ENCODE peak calls at places on chromosomes 16 and 17, in seven cellular contexts. L, P, K, W, G, N and Q are unnamed samples.

GRCh38 chr16:3992297-3993051 is 112.0 kb upstream of the CREBBP start:
- DNase-seq in W (no peak), N (no peak), K (peak; percentile 75), P (no peak), G (no peak), L (no peak), Q (no peak)

GRCh38 chr17:81387235-81388060 is 7.8 kb upstream of the BAHCC1 start:
- DNase-seq in P (peak; percentile 71), G (peak; percentile 73), L (no peak), W (no peak), N (no peak), K (peak; percentile 79), Q (no peak)

GRCh38 chr16:68893710-68894705 is 50.7 kb downstream of the TANGO6 start:
- DNase-seq in W (no peak), K (no peak), L (no peak), G (no peak), P (peak; percentile 93), N (no peak), Q (no peak)

GRCh38 chr17:17810374-17811248 is 26.2 kb downstream of the SREBF1 start:
- DNase-seq in P (no peak), N (no peak), K (peak; percentile 86), G (no peak), W (no peak), L (no peak), Q (no peak)

GRCh38 chr16:21619765-21620462 is 20.5 kb downstream of the METTL9 start:
- DNase-seq in W (no peak), N (no peak), L (no peak), P (peak; percentile 15), K (no peak), G (no peak), Q (no peak)

GRCh38 chr16:16092925-16093624 is 130.2 kb downstream of the ABCC6 start:
- DNase-seq in P (no peak), L (no peak), N (no peak), G (peak; percentile 17), W (no peak), K (no peak), Q (peak; percentile 71)

GRCh38 chr16:1960665-1961630 is 1.6 kb downstream of the NDUFB10 start:
- DNase-seq in G (peak; percentile 24), L (peak; percentile 60), W (no peak), K (peak; percentile 45), P (no peak), N (peak; percentile 39), Q (no peak)

GRCh38 chr17:55420776-55421178 is 858 bp downstream of the MMD start:
- DNase-seq in K (peak; percentile 81), W (no peak), N (peak; percentile 18), P (peak; percentile 62), G (peak; percentile 59), L (no peak), Q (no peak)

GRCh38 chr17:57051886-57052342 is 33.1 kb upstream of the AKAP1 start:
- DNase-seq in P (no peak), K (no peak), L (no peak), N (no peak), W (no peak), G (no peak), Q (no peak)

GRCh38 chr16:31073823-31074072 is 292 bp downstream of the ZNF668 start:
- DNase-seq in L (no peak), K (no peak), W (no peak), N (no peak), P (no peak), G (no peak), Q (no peak)

GRCh38 chr17:31067699-31068184 is 27.0 kb upstream of the NF1 start:
- DNase-seq in K (no peak), P (peak; percentile 19), G (peak; percentile 82), N (no peak), W (no peak), L (no peak), Q (no peak)

GRCh38 chr17:65514541-65514940 is 46.9 kb downstream of the AXIN2 start:
- DNase-seq in K (no peak), W (no peak), L (no peak), G (no peak), N (no peak), P (no peak), Q (no peak)

GRCh38 chr17:45854209-45854608 is 9.5 kb downstream of the SPPL2C start:
- DNase-seq in P (no peak), G (no peak), N (no peak), K (no peak), L (no peak), W (no peak), Q (no peak)

GRCh38 chr17:30450125-30451027 is 26.8 kb upstream of the GOSR1 start:
- DNase-seq in N (no peak), L (no peak), G (peak; percentile 52), K (no peak), W (no peak), P (no peak), Q (no peak)

GRCh38 chr16:66523861-66524354 is 26.0 kb downstream of the TK2 start:
- DNase-seq in P (no peak), K (no peak), L (no peak), N (peak; percentile 58), G (no peak), W (no peak), Q (no peak)

GRCh38 chr16:66521951-66522771 is 27.8 kb downstream of the TK2 start:
- DNase-seq in K (no peak), L (no peak), N (peak; percentile 71), G (peak; percentile 37), W (no peak), P (no peak), Q (no peak)

GRCh38 chr16:66521227-66521626 is 28.7 kb downstream of the TK2 start:
- DNase-seq in W (no peak), L (no peak), N (no peak), G (no peak), P (no peak), K (no peak), Q (no peak)

GRCh38 chr16:66524601-66525164 is 25.2 kb downstream of the TK2 start:
- DNase-seq in K (peak; percentile 66), N (peak; percentile 19), G (no peak), L (no peak), P (no peak), W (no peak), Q (no peak)

DNA sequence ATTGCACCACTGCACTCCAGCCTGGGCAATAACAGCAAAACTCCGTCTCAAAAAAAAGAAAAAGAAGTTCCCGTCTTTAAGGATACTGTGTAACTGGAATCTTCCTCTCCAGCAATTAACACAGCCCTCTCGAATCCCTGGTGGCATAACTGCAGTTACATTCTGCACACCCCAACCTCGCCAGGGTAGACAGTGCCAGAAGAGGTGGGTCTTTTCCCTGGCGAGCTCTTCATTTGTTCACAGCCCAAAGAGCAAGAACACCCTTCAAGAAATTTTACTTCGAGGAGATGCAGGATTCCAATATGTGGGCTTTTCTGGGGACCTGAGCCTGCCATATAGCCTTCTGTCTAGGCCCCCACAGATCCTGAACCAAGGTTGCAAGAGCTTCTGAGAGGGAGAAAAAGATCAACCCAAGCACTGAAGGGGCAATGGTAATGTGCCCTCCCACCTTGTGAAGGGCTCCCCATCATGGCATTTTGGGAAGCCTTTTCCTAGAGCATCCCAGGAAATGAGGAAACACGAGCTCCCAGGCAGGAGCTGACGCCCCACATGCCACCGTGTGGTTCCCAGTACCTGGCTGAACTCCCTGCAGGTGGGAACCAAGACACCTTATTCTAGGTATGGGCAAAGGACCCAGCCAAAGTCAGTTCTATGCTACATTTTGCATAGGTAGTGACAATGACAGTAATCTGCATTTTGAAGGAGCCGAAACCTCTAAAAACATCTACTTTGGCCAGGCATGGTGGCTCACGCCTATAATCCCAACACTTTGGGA is 26.9 kb downstream of the TK2 start:
- DNase-seq in N (no peak), G (no peak), L (no peak), P (no peak), K (no peak), W (no peak), Q (no peak)
- H3K4me1 ChIP-seq in N (peaks cover 74% of the 10 kb centered on the region), G (peaks cover 23% of the 10 kb centered on the region), L (peaks cover 13% of the 10 kb centered on the region), P (no peaks in the 10 kb centered on the region), K (peaks cover 25% of the 10 kb centered on the region), W (peaks cover 21% of the 10 kb centered on the region), Q (peaks cover 3% of the 10 kb centered on the region)

DNA sequence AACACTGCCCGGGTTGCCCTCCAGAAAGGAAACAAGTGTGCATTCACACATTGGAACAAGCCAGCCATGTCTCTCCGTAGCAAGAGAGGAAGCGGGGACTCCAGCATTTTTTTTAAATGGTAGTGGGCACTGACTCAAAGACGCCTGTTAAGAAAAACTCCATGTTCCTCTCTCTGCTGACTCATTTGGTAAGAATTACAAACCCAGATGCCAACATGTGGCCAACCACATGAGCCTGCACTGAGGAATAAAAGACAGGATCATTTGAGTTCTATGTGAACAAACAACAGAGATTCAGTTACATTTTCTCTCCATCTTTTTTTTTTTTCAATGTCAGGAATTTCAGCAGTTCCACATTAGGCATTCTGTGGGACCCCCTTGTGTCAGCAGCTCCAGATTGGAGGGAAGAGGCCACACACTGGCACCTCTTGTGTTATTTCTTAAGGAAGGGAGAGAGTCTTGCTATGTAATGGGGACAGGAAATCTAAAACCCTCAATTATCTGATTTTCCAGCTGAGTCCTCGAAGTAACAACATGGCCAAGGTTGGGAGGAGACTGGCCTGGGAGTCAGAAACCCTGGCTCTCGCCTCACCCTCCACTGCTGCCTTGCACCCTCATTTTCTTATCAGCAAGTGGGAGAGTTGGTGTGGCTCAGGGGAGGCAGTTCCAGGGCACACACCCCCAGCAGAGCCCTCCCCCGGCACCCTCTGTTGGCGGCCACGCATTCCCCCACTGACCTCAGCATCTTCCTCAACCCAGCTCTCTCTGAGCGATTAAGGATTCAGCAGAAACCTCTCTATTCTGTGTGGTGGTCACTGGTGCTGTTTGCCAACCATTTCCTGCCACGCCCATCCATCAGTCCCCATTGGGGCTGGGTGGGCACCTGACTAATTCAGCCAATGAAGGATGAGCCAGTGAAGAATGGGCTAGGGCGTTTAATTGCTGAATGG is 173.0 kb downstream of the FOXL1 start:
- DNase-seq in K (no peak), N (no peak), W (peak; percentile 50), L (no peak), P (no peak), G (peak; percentile 88), Q (no peak)
- H3K4me1 ChIP-seq in K (no peaks in the 10 kb centered on the region), N (no peaks in the 10 kb centered on the region), W (peaks cover 22% of the 10 kb centered on the region), L (peaks cover 20% of the 10 kb centered on the region), P (no peaks in the 10 kb centered on the region), G (peaks cover 11% of the 10 kb centered on the region), Q (no peaks in the 10 kb centered on the region)

GRCh38 chr16:426115-426905 is 861 bp downstream of the RAB11FIP3 start:
- DNase-seq in N (no peak), L (no peak), P (peak; percentile 30), W (no peak), K (peak; percentile 72), G (peak; percentile 49), Q (no peak)
- H3K4me1 ChIP-seq in N (peaks cover 35% of the 10 kb centered on the region), L (peaks cover 6% of the 10 kb centered on the region), P (peaks cover 4% of the 10 kb centered on the region), W (peaks cover 14% of the 10 kb centered on the region), K (peaks cover 6% of the 10 kb centered on the region), G (peaks cover 31% of the 10 kb centered on the region), Q (no peaks in the 10 kb centered on the region)

DNA sequence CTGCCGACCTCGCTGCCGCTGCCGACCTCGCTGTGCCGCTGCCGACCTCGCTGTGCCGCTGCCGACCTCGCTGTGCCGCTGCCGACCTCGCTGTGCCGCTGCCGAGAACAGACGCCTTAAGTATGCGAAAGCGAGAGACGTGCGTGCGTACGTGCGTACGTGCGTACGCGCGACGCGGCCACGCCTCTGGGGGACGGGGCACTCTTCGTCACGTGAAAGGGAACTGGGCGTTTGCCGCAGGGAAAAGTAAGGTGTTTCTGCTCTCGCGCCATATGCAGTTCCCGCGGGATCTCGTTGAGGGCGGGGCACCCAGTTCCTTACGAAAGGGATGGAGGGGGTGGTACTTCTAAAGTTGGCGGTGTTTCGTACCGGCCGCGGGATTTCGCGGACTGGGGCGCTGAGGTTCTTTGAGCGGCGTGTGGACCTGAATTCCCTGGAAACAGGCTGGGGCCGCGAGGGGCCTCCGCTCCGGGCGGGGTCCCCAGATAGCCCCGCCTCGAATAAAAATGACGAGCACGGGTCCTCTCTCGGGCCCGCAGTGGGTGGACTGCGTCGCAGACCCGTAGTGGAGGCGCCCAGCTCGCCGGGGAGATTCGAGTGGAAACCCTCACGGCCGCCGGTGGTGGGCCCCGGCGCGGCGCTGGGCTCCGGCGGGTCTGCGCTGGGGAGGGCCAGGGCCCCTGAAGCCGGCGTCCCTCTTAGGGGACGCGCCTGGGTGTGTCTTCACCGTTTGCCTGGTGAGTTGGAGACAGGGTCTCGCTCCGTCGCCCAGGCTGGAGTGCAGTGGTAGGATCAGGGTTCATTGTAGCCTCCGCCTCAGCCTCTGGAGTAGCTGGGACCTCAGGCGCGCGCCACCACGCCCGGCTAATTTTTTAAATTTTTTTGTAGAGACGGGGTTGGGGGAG is at the start of gene EIF4A3:
- DNase-seq in L (peak; percentile 98), W (peak; percentile 92), N (peak; percentile 96), P (peak; percentile 99), K (peak; percentile 99), G (peak; percentile 100), Q (peak; percentile 99)
- H3K4me1 ChIP-seq in L (peaks cover 11% of the 10 kb centered on the region), W (peaks cover 14% of the 10 kb centered on the region), N (peaks cover 37% of the 10 kb centered on the region), P (peaks cover 11% of the 10 kb centered on the region), K (peaks cover 8% of the 10 kb centered on the region), G (peaks cover 30% of the 10 kb centered on the region), Q (peaks cover 3% of the 10 kb centered on the region)